ENCODE peak calls at places on chromosome 22, in ten cellular contexts. One of them, this sample, is unnamed.

GRCh38 chr22:21102659-21103267 is 57.0 kb downstream of the LRRC74B start:
- DNase-seq in astrocyte of the spinal cord: peak
- DNase-seq in adrenal gland: peak
- DNase-seq in AG04450: no peak
- DNase-seq in uterus: peak
- DNase-seq in OCI-LY7: peak
- DNase-seq in tibial artery: peak
- DNase-seq in retinal pigment epithelial cell: no peak
- DNase-seq in AG10803: peak
- DNase-seq in psoas muscle: peak
- DNase-seq in this sample: no peak

GRCh38 chr22:29071261-29072045 is 1.4 kb upstream of the KREMEN1 start:
- DNase-seq in adrenal gland: no peak
- DNase-seq in tibial artery: no peak
- DNase-seq in psoas muscle: peak
- DNase-seq in uterus: peak
- DNase-seq in OCI-LY7: no peak
- DNase-seq in AG04450: no peak
- DNase-seq in astrocyte of the spinal cord: peak
- DNase-seq in retinal pigment epithelial cell: no peak
- DNase-seq in AG10803: no peak
- DNase-seq in this sample: no peak

GRCh38 chr22:38569181-38569971 is 607 bp downstream of the DMC1 start:
- DNase-seq in AG10803: no peak
- DNase-seq in OCI-LY7: peak
- DNase-seq in tibial artery: peak
- DNase-seq in uterus: no peak
- DNase-seq in adrenal gland: no peak
- DNase-seq in psoas muscle: peak
- DNase-seq in astrocyte of the spinal cord: no peak
- DNase-seq in AG04450: no peak
- DNase-seq in retinal pigment epithelial cell: no peak
- DNase-seq in this sample: no peak

GRCh38 chr22:17915188-17915587 is 109.2 kb downstream of the MICAL3 start:
- DNase-seq in retinal pigment epithelial cell: no peak
- DNase-seq in AG04450: no peak
- DNase-seq in uterus: peak
- DNase-seq in AG10803: no peak
- DNase-seq in astrocyte of the spinal cord: no peak
- DNase-seq in OCI-LY7: no peak
- DNase-seq in adrenal gland: peak
- DNase-seq in tibial artery: no peak
- DNase-seq in psoas muscle: no peak
- DNase-seq in this sample: no peak

GRCh38 chr22:35498026-35498425 is 42.6 kb upstream of the RASD2 start:
- DNase-seq in astrocyte of the spinal cord: no peak
- DNase-seq in OCI-LY7: no peak
- DNase-seq in adrenal gland: no peak
- DNase-seq in psoas muscle: no peak
- DNase-seq in retinal pigment epithelial cell: no peak
- DNase-seq in AG04450: no peak
- DNase-seq in uterus: no peak
- DNase-seq in AG10803: no peak
- DNase-seq in tibial artery: no peak
- DNase-seq in this sample: no peak

GRCh38 chr22:37661160-37661924 is 2.8 kb downstream of the PDXP start:
- DNase-seq in AG10803: peak
- DNase-seq in OCI-LY7: peak
- DNase-seq in psoas muscle: no peak
- DNase-seq in tibial artery: no peak
- DNase-seq in AG04450: peak
- DNase-seq in astrocyte of the spinal cord: peak
- DNase-seq in adrenal gland: peak
- DNase-seq in uterus: peak
- DNase-seq in retinal pigment epithelial cell: peak
- DNase-seq in this sample: peak

GRCh38 chr22:22908495-22908861 is 20.9 kb downstream of the IGLL5 start:
- DNase-seq in tibial artery: no peak
- DNase-seq in AG04450: no peak
- DNase-seq in uterus: no peak
- DNase-seq in retinal pigment epithelial cell: no peak
- DNase-seq in psoas muscle: no peak
- DNase-seq in AG10803: no peak
- DNase-seq in OCI-LY7: no peak
- DNase-seq in adrenal gland: no peak
- DNase-seq in astrocyte of the spinal cord: no peak
- DNase-seq in this sample: no peak

GRCh38 chr22:42180349-42180842 is 49.8 kb upstream of the CYP2D6 start:
- DNase-seq in AG10803: peak
- DNase-seq in AG04450: no peak
- DNase-seq in tibial artery: peak
- DNase-seq in adrenal gland: peak
- DNase-seq in retinal pigment epithelial cell: no peak
- DNase-seq in psoas muscle: peak
- DNase-seq in uterus: peak
- DNase-seq in OCI-LY7: no peak
- DNase-seq in astrocyte of the spinal cord: peak
- DNase-seq in this sample: peak

DNA sequence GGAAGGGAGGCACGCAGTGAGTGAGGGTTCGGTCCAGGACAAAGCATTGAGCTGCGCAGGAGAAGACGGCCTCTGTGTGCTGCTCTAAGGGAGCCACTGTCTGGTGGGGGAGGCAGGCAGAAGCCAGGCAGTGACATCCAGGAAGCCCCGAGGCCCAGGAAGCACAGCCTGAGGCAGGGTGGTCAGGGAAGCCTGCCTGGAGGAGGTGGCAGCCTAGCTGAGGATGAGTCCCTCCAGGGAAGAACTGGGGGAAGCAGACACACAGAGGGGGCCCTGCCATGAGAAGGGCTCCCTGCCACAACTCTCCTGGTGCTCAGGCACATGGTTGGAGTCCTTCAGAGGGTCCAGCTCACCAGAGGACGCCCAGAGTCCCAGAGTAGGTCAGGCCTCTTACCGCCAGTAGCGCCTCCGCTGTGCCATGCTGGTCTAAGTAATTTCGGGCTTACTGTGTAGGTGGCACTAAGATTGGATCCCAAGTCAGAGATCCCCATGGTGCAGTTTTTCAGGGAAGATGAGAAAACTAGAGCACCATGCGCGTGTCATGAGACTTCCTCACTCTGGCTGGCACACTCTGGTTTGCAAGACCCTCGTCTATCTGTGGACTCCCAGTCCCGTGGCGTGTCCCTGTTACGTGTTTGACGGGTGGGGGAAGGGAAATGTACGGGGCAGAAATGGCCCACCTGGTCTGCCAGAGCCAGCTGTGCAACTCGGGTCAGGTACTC is 887.2 kb downstream of the BRD1 start:
- DNase-seq in OCI-LY7: no peak
- DNase-seq in AG10803: no peak
- DNase-seq in AG04450: no peak
- DNase-seq in tibial artery: peak
- DNase-seq in uterus: no peak
- DNase-seq in astrocyte of the spinal cord: no peak
- DNase-seq in retinal pigment epithelial cell: no peak
- DNase-seq in psoas muscle: no peak
- DNase-seq in adrenal gland: peak
- DNase-seq in this sample: no peak
- TF ChIP-seq CTCF in OCI-LY7: no peak
- TF ChIP-seq CTCF in AG10803: no peak
- TF ChIP-seq CTCF in AG04450: no peak
- TF ChIP-seq CTCF in tibial artery: no peak
- TF ChIP-seq CTCF in uterus: no peak
- TF ChIP-seq CTCF in astrocyte of the spinal cord: no peak
- TF ChIP-seq CTCF in retinal pigment epithelial cell: no peak
- TF ChIP-seq CTCF in psoas muscle: no peak
- TF ChIP-seq CTCF in adrenal gland: no peak
- TF ChIP-seq CTCF in this sample: no peak

DNA sequence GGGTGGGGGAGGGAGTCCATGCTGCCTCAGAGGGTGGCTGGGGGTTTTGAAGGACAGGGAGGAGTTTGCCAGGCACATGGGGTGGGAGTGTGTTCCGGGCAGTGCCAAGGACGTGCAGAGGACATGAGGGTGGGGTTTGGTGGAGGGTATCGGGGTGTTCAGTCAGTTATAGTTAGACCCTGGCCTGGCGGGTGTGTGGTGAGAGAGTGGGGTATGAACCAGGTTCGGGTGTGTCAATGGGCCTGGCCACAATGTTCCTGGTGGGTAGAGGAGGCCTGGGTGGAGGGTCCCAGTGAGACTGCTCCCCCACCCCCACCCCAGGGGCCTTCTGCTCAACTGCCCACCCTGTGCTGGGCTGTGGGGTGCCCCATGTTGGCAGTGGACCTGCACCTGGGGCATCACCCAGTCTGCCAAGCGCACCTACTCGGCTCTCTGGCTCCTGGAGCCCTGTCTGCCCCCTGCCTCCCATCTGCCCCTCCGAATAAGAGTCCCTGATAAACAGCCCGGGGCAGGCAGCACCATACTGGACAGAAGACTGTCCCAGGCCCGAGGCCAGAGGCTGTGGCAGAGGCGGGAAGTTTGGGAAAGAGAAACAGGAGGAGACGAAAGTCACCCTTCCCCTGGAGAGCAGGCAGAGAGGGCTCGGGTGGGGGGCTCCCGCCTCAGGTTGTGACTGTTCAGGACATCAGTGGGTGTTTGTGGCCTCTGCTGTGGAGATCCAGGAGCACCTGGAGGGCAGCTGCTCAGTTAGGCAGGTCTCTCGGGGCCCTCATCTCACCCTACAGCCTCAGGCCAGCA is 4.1 kb downstream of the PIM3 start:
- DNase-seq in uterus: peak
- DNase-seq in AG04450: no peak
- DNase-seq in psoas muscle: peak
- DNase-seq in adrenal gland: peak
- DNase-seq in tibial artery: peak
- DNase-seq in OCI-LY7: no peak
- DNase-seq in astrocyte of the spinal cord: no peak
- DNase-seq in AG10803: no peak
- DNase-seq in retinal pigment epithelial cell: no peak
- DNase-seq in this sample: no peak
- H3K4me3 ChIP-seq in uterus: no peak
- H3K4me3 ChIP-seq in AG04450: no peak
- H3K4me3 ChIP-seq in psoas muscle: peak
- H3K4me3 ChIP-seq in adrenal gland: no peak
- H3K4me3 ChIP-seq in tibial artery: peak
- H3K4me3 ChIP-seq in OCI-LY7: no peak
- H3K4me3 ChIP-seq in astrocyte of the spinal cord: no peak
- H3K4me3 ChIP-seq in AG10803: no peak
- H3K4me3 ChIP-seq in retinal pigment epithelial cell: no peak
- H3K4me3 ChIP-seq in this sample: no peak

DNA sequence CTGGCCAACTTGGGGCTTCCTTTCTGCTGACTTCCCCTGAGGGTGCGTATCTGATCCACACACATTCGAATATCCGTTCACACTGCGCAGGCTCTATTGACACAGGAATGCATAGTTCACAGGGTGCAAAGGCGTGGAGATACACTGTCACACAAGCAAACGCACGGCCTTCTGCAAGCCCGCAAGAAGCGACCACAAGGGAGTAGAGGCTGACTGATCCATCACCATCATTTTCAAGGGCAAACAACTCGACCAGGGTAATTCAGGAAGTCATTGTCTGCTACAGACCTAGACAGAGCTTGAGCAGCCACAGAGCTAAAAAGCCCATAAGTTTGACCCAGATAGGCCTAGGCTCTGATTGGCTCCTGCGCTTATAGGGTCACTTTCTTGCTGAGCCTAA is 392.3 kb downstream of the MN1 start:
- DNase-seq in AG04450: no peak
- DNase-seq in astrocyte of the spinal cord: no peak
- DNase-seq in AG10803: no peak
- DNase-seq in psoas muscle: no peak
- DNase-seq in uterus: no peak
- DNase-seq in retinal pigment epithelial cell: no peak
- DNase-seq in OCI-LY7: no peak
- DNase-seq in tibial artery: no peak
- DNase-seq in adrenal gland: no peak
- DNase-seq in this sample: no peak
- TF ChIP-seq CTCF in AG04450: no peak
- TF ChIP-seq CTCF in astrocyte of the spinal cord: peak
- TF ChIP-seq CTCF in AG10803: no peak
- TF ChIP-seq CTCF in psoas muscle: no peak
- TF ChIP-seq CTCF in uterus: no peak
- TF ChIP-seq CTCF in retinal pigment epithelial cell: no peak
- TF ChIP-seq CTCF in OCI-LY7: no peak
- TF ChIP-seq CTCF in tibial artery: no peak
- TF ChIP-seq CTCF in adrenal gland: no peak
- TF ChIP-seq CTCF in this sample: no peak

DNA sequence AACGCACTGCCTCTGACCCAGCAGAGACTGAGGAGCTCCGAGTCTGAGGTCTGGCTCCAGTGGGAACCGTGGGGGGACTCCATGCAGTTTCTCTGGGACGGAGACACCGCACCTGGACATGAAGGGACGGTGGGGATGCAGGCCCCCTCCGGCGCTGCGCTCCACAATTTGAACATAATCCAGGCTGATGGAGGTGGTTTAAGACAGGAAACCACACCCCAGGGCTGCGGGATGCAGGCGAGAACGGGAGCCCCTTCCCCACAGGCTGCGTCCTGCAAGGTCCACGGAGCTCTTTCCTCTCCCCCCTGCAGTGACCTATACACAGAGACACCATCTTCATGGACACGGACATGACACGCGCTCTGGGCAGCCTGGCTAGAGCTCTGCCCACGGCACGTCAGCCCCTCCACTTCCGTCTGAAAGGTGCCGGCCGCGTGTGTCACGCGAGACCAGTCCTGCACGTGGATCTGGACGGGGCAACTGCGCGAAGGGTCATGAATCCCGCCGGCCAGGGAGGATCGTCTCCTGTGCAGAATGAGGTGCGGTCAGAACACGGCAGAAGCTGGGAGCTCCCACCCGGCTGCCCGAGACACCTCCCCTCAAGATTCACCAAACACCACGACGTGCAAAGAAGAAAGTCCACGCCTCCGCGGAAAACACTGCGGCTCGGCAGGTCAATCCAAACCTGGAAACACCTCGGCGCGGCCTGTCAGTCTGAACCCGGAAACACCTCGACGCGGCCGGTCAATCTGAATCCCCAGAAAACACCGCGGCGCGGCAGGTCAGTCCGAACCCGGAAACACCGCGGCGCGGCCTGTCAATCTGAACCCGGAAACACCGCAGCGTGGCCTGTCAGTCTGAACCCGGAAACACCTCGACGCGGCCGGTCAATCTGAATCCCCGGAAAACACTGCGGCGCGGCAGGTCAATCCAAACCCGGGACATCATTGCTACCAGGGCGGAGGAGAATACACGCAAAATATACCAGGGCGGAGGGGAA is 212.4 kb downstream of the BRD1 start:
- DNase-seq in adrenal gland: no peak
- DNase-seq in astrocyte of the spinal cord: no peak
- DNase-seq in retinal pigment epithelial cell: no peak
- DNase-seq in OCI-LY7: no peak
- DNase-seq in uterus: no peak
- DNase-seq in psoas muscle: no peak
- DNase-seq in tibial artery: peak
- DNase-seq in AG04450: no peak
- DNase-seq in AG10803: no peak
- DNase-seq in this sample: no peak
- H3K4me3 ChIP-seq in adrenal gland: no peak
- H3K4me3 ChIP-seq in astrocyte of the spinal cord: no peak
- H3K4me3 ChIP-seq in retinal pigment epithelial cell: no peak
- H3K4me3 ChIP-seq in OCI-LY7: no peak
- H3K4me3 ChIP-seq in uterus: no peak
- H3K4me3 ChIP-seq in psoas muscle: no peak
- H3K4me3 ChIP-seq in tibial artery: no peak
- H3K4me3 ChIP-seq in AG04450: no peak
- H3K4me3 ChIP-seq in AG10803: no peak
- H3K4me3 ChIP-seq in this sample: no peak